ENCODE peak calls at places on chromosomes 12 and 14, in four cellular contexts. K, Q, W and C are unnamed samples.

GRCh38 chr14:51730674-51731073 is 79.0 kb downstream of the FRMD6 start:
- DNase-seq in Q (no peak), W (no peak), K (no peak), C (no peak)

GRCh38 chr12:115313929-115314328 is 630.0 kb upstream of the TBX3 start:
- DNase-seq in W (peak), Q (no peak), K (no peak), C (peak)

GRCh38 chr12:32921397-32921796 is 24.8 kb upstream of the PKP2 start:
- DNase-seq in W (peak), K (no peak), Q (no peak), C (no peak)

GRCh38 chr12:46268349-46268616 is 560 bp downstream of the SLC38A1 start:
- DNase-seq in Q (no peak), W (no peak), K (no peak), C (no peak)

GRCh38 chr14:23071244-23071974 is 14.1 kb upstream of the CDH24 start:
- DNase-seq in W (peak), Q (no peak), K (no peak), C (peak)

GRCh38 chr14:61453103-61453767 is 131.9 kb downstream of the PRKCH start:
- DNase-seq in Q (no peak), W (no peak), K (no peak), C (no peak)

GRCh38 chr12:124175731-124176130 is 119.2 kb upstream of the RFLNA start:
- DNase-seq in W (no peak), K (no peak), Q (no peak), C (no peak)

GRCh38 chr12:88553941-88554658 is 26.2 kb downstream of the KITLG start:
- DNase-seq in W (peak), Q (peak), K (peak), C (peak)

GRCh38 chr12:27966870-27967269 is 5.7 kb downstream of the PTHLH start:
- DNase-seq in Q (no peak), W (peak), K (no peak), C (peak)

GRCh38 chr14:92934196-92935085 is 11.5 kb downstream of the CHGA start:
- DNase-seq in K (no peak), Q (no peak), W (no peak), C (no peak)

GRCh38 chr12:107917912-107918800 is 143.7 kb downstream of the ASCL4 start:
- DNase-seq in W (peak), Q (no peak), K (no peak), C (no peak)

GRCh38 chr12:25557830-25558436 is 4.8 kb upstream of the LMNTD1 start:
- DNase-seq in Q (peak), K (no peak), W (peak), C (no peak)

GRCh38 chr12:21697829-21698630 is 40.4 kb upstream of the LDHB start:
- DNase-seq in W (peak), Q (no peak), K (no peak), C (no peak)